ENCODE peak calls at places on chromosome 19, in five cellular contexts. G is fibroblast of lung, Y is upper lobe of right lung, R is colonic mucosa, B is tibial nerve. A is an unnamed sample.

GRCh38 chr19:3508771-3509535 is 2.8 kb downstream of the FZR1 start:
- DNase-seq in G (no peak), B (no peak), Y (no peak), R (no peak), A (no peak)

GRCh38 chr19:33429891-33430673 is 56.6 kb downstream of the CEBPG start:
- DNase-seq in B (no peak), Y (peak), G (no peak), R (no peak), A (no peak)

GRCh38 chr19:49921871-49922755 is 6.9 kb upstream of the ATF5 start:
- DNase-seq in G (peak), B (no peak), R (no peak), Y (no peak), A (no peak)

GRCh38 chr19:49987159-49987698 is 26.3 kb upstream of the SIGLEC11 start:
- DNase-seq in R (peak), Y (peak), B (peak), G (peak), A (peak)

GRCh38 chr19:8363803-8364771 is at the start of gene ANGPTL4:
- DNase-seq in Y (peak), B (peak), G (peak), R (peak), A (peak)

GRCh38 chr19:19179548-19180441 is 9.7 kb upstream of the MEF2B start:
- DNase-seq in R (no peak), G (no peak), B (no peak), Y (no peak), A (no peak)

GRCh38 chr19:6223461-6224307 is 56.1 kb downstream of the MLLT1 start:
- DNase-seq in Y (no peak), R (no peak), B (no peak), G (no peak), A (peak)

GRCh38 chr19:9857920-9858746 is 23.0 kb downstream of the PIN1 start:
- DNase-seq in B (no peak), R (no peak), Y (no peak), G (no peak), A (no peak)

GRCh38 chr19:34336781-34337271 is 28.2 kb upstream of the GPI start:
- DNase-seq in G (peak), R (no peak), B (no peak), Y (no peak), A (no peak)

GRCh38 chr19:3644351-3645066 is 17.9 kb upstream of the CACTIN start:
- DNase-seq in R (peak), G (peak), B (peak), Y (no peak), A (no peak)

GRCh38 chr19:8617984-8618383 is 7.5 kb upstream of the ADAMTS10 start:
- DNase-seq in G (no peak), B (no peak), R (no peak), Y (no peak), A (no peak)

GRCh38 chr19:33832633-33833032 is 36.0 kb downstream of the KCTD15 start:
- DNase-seq in Y (peak), G (no peak), B (no peak), R (no peak), A (no peak)

GRCh38 chr19:2428027-2428690 is 773 bp upstream of the TIMM13 start:
- DNase-seq in Y (peak), G (no peak), B (no peak), R (peak), A (no peak)

GRCh38 chr19:32673573-32673972 is 1.4 kb downstream of the ANKRD27 start:
- DNase-seq in G (no peak), R (no peak), Y (no peak), B (no peak), A (no peak)

GRCh38 chr19:16098821-16099220 is 12.9 kb upstream of the RAB8A start:
- DNase-seq in R (no peak), B (no peak), G (peak), Y (no peak), A (no peak)

GRCh38 chr19:48329167-48329891 is 4.0 kb downstream of the EMP3 start:
- DNase-seq in Y (no peak), G (peak), B (no peak), R (no peak), A (no peak)

GRCh38 chr19:47417107-47417745 is 2.1 kb downstream of the MEIS3 start:
- DNase-seq in G (no peak), Y (no peak), R (no peak), B (no peak), A (no peak)

GRCh38 chr19:35395762-35396199 is 24.9 kb downstream of the GPR42 start:
- DNase-seq in R (peak), B (no peak), G (no peak), Y (no peak), A (no peak)

GRCh38 chr19:28887920-28888618 is 324.9 kb downstream of the UQCRFS1 start:
- DNase-seq in B (no peak), R (no peak), G (no peak), Y (no peak), A (no peak)

GRCh38 chr19:28864577-28865042 is 348.3 kb downstream of the UQCRFS1 start:
- DNase-seq in R (no peak), Y (no peak), B (no peak), G (no peak), A (peak)

GRCh38 chr19:35525873-35526272 is 2.2 kb downstream of the SBSN start:
- DNase-seq in R (no peak), Y (no peak), B (no peak), G (no peak), A (no peak)

GRCh38 chr19:1355974-1356865 is 27.5 kb upstream of the NDUFS7 start:
- DNase-seq in B (no peak), G (peak), Y (no peak), R (peak), A (no peak)

GRCh38 chr19:18170714-18171255 is 2.8 kb upstream of the IFI30 start:
- DNase-seq in Y (peak), B (no peak), G (no peak), R (no peak), A (no peak)

GRCh38 chr19:11495885-11496284 is 9.8 kb downstream of the ZNF653 start:
- DNase-seq in R (no peak), G (no peak), B (no peak), Y (no peak), A (no peak)

GRCh38 chr19:50195224-50195623 is 8.2 kb upstream of the MYH14 start:
- DNase-seq in R (no peak), Y (no peak), G (no peak), B (no peak), A (no peak)

GRCh38 chr19:9709305-9709704 is 34.4 kb upstream of the ZNF562 start:
- DNase-seq in G (no peak), Y (no peak), R (no peak), B (no peak), A (no peak)

GRCh38 chr19:17275441-17276175 is 6.1 kb upstream of the ANKLE1 start:
- DNase-seq in R (no peak), Y (no peak), G (no peak), B (no peak), A (no peak)

GRCh38 chr19:48553676-48554384 is 1.9 kb downstream of the SULT2B1 start:
- DNase-seq in G (peak), Y (no peak), R (peak), B (no peak), A (peak)

GRCh38 chr19:49436381-49437017 is 4.8 kb downstream of the SLC17A7 start:
- DNase-seq in Y (no peak), R (peak), G (no peak), B (no peak), A (no peak)

GRCh38 chr19:1465191-1466016 is 13.6 kb downstream of the C19orf25 start:
- DNase-seq in B (no peak), G (peak), R (peak), Y (no peak), A (peak)

GRCh38 chr19:1853295-1854031 is 5.2 kb upstream of the REXO1 start:
- DNase-seq in Y (peak), B (peak), R (peak), G (peak), A (peak)

GRCh38 chr19:17830567-17831418 is 9.5 kb upstream of the INSL3 start:
- DNase-seq in R (peak), G (peak), Y (peak), B (peak), A (peak)

GRCh38 chr19:35879770-35880317 is 11.5 kb downstream of the APLP1 start:
- DNase-seq in G (peak), R (peak), B (peak), Y (peak), A (peak)

GRCh38 chr19:29547361-29547960 is 21.7 kb downstream of the VSTM2B start:
- DNase-seq in G (no peak), B (no peak), R (no peak), Y (peak), A (no peak)

GRCh38 chr19:3606174-3606689 is 443 bp downstream of the TBXA2R start:
- DNase-seq in B (no peak), Y (peak), G (no peak), R (peak), A (no peak)

GRCh38 chr19:5281588-5281987 is 59.0 kb downstream of the PTPRS start:
- DNase-seq in B (peak), Y (no peak), G (peak), R (peak), A (peak)

GRCh38 chr19:56942749-56943148 is 102.2 kb upstream of the PEG3 start:
- DNase-seq in B (no peak), R (peak), Y (peak), G (no peak), A (peak)

GRCh38 chr19:22806418-22806817 is 22.5 kb upstream of the ZNF99 start:
- DNase-seq in R (no peak), B (no peak), G (no peak), Y (no peak), A (no peak)

GRCh38 chr19:36401475-36401874 is 17.0 kb downstream of the ZFP82 start:
- DNase-seq in Y (no peak), R (no peak), G (no peak), B (no peak), A (no peak)

GRCh38 chr19:54418930-54419800 is 3.9 kb downstream of the TTYH1 start:
- DNase-seq in Y (no peak), B (no peak), R (no peak), G (no peak), A (no peak)

GRCh38 chr19:54421521-54421920 is 6.3 kb downstream of the TTYH1 start:
- DNase-seq in R (no peak), Y (no peak), B (no peak), G (no peak), A (no peak)

GRCh38 chr19:54421169-54421516 is 5.9 kb downstream of the TTYH1 start:
- DNase-seq in B (no peak), G (no peak), R (no peak), Y (no peak), A (no peak)

GRCh38 chr19:54420068-54420382 is 4.8 kb downstream of the TTYH1 start:
- DNase-seq in Y (no peak), G (no peak), R (no peak), B (no peak), A (no peak)

DNA sequence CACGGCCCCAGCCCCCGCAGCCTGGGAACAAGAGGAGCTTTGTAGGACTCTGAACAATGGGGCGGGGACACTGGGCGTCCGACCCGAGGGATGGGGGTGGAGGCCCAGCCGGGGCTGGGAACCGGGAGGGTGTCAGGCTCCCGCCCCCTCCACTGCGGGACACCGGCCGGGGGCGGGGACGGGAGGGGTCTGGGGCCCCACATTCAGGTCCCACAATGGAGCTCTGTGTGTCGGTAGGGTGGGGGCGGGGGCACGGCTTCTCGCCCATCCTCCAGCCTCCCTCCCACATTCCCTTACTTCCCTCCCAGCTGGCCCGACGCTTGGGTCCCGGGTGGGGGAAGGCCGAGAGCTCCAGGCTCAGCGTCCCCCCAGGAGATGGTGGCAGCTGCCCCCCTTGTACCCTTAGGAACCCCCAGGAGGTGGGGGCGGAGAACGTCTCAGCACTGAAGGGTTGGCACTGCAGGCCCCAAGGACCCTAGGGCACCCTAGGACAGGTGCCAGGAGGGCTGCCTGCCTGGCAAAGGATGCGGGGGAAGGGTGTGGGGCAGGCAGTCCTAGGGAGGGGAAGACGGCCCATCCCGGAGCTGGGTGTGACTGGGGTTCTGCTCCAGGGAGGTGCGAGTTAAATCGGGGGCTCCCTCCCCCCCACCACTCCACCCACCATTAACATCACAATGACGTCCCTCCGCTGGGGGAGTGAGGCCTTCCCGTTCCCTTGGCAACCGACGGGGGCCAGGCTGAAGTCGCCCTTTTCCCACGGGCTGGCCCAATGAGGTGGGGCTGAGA is 5.3 kb downstream of the TTYH1 start:
- DNase-seq in Y (no peak), B (peak), R (no peak), G (no peak), A (peak)
- TF ChIP-seq CTCF in Y (no peak), B (no peak), R (no peak), G (no peak), A (no peak)

DNA sequence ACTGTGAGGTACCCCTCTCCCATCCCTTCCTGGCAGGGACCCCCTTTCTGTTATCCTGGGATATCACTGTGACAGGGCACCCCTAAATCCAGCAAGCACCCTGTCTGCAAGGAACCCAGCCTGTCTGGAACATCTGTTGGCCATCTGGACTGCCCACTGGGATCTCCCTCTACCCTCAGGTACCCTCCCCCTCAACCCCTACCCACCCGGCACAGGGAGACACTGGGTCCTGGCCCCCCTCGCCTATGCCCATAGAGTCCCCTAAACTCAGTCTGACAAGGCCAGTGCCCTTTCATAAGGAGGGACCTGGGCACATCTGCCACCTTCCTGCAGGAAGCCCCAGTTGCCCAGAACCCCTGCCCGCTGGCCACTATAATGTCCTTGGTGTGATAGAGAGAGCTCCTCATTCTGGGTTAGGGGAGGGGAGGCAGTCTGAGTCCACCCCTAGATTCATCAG is 2.8 kb upstream of the SLC27A5 start:
- DNase-seq in B (no peak), R (no peak), Y (no peak), G (no peak), A (no peak)
- H3K4me3 ChIP-seq in B (peak), R (peak), Y (peak), G (peak), A (peak)

GRCh38 chr19:45742969-45743368 is 9.7 kb downstream of the MEIOSIN start:
- DNase-seq in Y (no peak), R (no peak), B (no peak), G (no peak), A (no peak)
- H3K27ac ChIP-seq in Y (no peak), R (no peak), B (no peak), G (no peak), A (no peak)

GRCh38 chr19:38265213-38265861 is 964 bp downstream of the SPINT2 start:
- DNase-seq in B (no peak), Y (peak), G (no peak), R (peak), A (no peak)
- TF ChIP-seq CTCF in B (no peak), Y (no peak), G (no peak), R (no peak), A (no peak)

GRCh38 chr19:40235238-40236025 is 8.9 kb upstream of the CCNP start:
- DNase-seq in R (no peak), G (no peak), B (no peak), Y (no peak), A (no peak)

GRCh38 chr19:40232479-40232878 is 6.0 kb upstream of the CCNP start:
- DNase-seq in Y (no peak), R (no peak), B (no peak), G (no peak), A (no peak)

GRCh38 chr19:40234429-40235237 is 8.1 kb upstream of the CCNP start:
- DNase-seq in R (no peak), B (no peak), G (no peak), Y (peak), A (no peak)

GRCh38 chr19:40232949-40233810 is 6.7 kb upstream of the CCNP start:
- DNase-seq in R (no peak), G (no peak), Y (no peak), B (no peak), A (no peak)

GRCh38 chr19:40233811-40234389 is 7.4 kb upstream of the CCNP start:
- DNase-seq in B (no peak), G (no peak), Y (no peak), R (no peak), A (no peak)
- H3K4me3 ChIP-seq in B (no peak), G (no peak), Y (no peak), R (no peak), A (no peak)

DNA sequence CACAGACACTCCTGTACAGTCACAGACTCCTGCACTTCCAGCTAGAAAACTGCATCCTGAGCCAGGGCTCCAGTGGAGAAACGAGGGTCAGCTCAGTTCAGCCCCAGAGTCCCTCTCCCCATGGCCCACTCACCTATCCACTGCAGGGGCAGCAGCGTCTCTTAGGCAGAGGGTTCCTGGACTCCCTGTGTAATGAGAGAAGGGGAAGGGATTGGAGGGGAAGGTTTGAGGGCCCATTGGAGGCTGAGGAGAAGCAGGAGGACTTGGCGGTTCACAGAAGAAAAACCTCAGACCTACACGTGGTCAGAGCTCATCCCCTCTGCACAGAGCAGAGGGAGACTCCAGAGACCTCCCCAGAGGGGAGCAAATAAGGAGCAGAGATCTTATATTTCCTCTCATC is 9.2 kb upstream of the CEACAM18 start:
- DNase-seq in G (no peak), B (no peak), Y (no peak), R (no peak), A (no peak)
- H3K27ac ChIP-seq in G (no peak), B (no peak), Y (no peak), R (no peak), A (no peak)

GRCh38 chr19:42021185-42021584 is 27.2 kb upstream of the ATP1A3 start:
- DNase-seq in B (no peak), G (no peak), R (no peak), Y (no peak), A (no peak)

GRCh38 chr19:42024622-42025111 is 30.6 kb upstream of the ATP1A3 start:
- DNase-seq in G (peak), B (no peak), R (no peak), Y (no peak), A (peak)

GRCh38 chr19:42023943-42024260 is 29.9 kb upstream of the ATP1A3 start:
- DNase-seq in Y (no peak), B (no peak), R (no peak), G (no peak), A (no peak)

GRCh38 chr19:42022616-42023015 is 28.6 kb upstream of the ATP1A3 start:
- DNase-seq in B (no peak), Y (no peak), R (no peak), G (no peak), A (no peak)

DNA sequence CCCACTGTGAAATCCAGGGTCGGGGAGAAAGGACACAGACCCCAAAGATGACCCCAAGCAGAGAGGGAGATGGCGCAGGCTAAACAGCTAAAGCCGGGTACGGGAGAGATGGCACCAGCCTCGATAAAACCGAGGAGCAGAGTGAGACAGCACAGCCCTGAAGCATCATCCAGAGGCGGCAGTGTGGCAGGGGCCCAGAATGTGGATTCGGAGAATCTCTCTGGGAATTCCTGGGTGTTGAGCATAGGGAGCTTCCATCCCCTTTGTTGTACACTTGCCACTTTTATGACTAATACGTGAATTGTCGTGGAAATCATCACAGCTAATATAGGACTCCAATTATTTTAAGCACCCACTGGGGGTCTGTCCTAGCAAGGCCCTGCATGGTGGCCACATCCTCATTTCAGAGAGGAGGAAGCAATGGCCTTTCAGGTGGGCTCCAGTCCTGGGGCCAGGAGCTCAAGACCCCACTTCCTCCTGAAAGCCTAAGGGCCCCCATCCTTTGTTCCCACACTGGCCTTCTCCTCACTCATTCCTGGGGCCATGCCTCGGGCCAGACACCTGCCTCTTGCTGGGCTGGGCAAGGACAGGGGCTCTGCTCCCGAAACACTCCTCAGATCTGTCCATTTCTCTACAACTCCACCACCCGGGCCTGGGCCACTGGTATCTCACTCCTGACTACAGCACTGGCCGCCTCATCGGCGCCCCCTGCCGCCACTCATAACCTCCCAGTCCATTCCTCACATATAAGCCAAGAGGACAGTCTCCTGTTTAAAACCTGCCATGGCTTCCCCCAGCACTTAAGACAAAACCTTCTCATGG is 29.3 kb upstream of the ATP1A3 start:
- DNase-seq in B (no peak), G (peak), Y (no peak), R (peak), A (no peak)
- TF ChIP-seq CTCF in B (no peak), G (peak), Y (no peak), R (no peak), A (peak)